ENCODE peak calls at places on chromosomes 12 and 14, in four cellular contexts. F, Z, G and O are unnamed samples.

GRCh38 chr12:116434155-116435065 is 124.8 kb upstream of the MAP1LC3B2 start:
- DNase-seq in F (peak), Z (no peak), G (peak), O (peak)

GRCh38 chr14:99230271-99231141 is 41.5 kb downstream of the BCL11B start:
- DNase-seq in F (no peak), Z (no peak), G (no peak), O (no peak)

GRCh38 chr14:52862652-52863338 is 71.4 kb upstream of the GNPNAT1 start:
- DNase-seq in F (no peak), Z (no peak), G (peak), O (peak)

GRCh38 chr12:111781085-111781658 is 14.4 kb downstream of the ALDH2 start:
- DNase-seq in F (no peak), Z (no peak), G (no peak), O (no peak)

GRCh38 chr12:122944588-122944987 is 21.7 kb downstream of the ABCB9 start:
- DNase-seq in F (peak), Z (no peak), G (no peak), O (no peak)

GRCh38 chr12:60805340-60805739 is 1209.5 kb downstream of the SLC16A7 start:
- DNase-seq in F (no peak), Z (no peak), G (no peak), O (no peak)

GRCh38 chr14:73364559-73364958 is 93.8 kb downstream of the NUMB start:
- DNase-seq in F (no peak), Z (no peak), G (no peak), O (no peak)

GRCh38 chr12:2003676-2004112 is 563 bp downstream of the DCP1B start:
- DNase-seq in F (no peak), Z (no peak), G (no peak), O (peak)

GRCh38 chr14:51044961-51045360 is 49.9 kb downstream of the TRIM9 start:
- DNase-seq in F (no peak), Z (no peak), G (no peak), O (no peak)

GRCh38 chr14:67583711-67584644 is 16.1 kb downstream of the PIGH start:
- DNase-seq in F (peak), Z (peak), G (no peak), O (peak)

GRCh38 chr12:112126000-112126431 is 656 bp downstream of the TRAFD1 start:
- DNase-seq in F (no peak), Z (no peak), G (no peak), O (no peak)

GRCh38 chr12:104215638-104216297 is at the start of gene TXNRD1:
- DNase-seq in F (peak), Z (peak), G (no peak), O (peak)

GRCh38 chr12:1046727-1047126 is 55.7 kb downstream of the ERC1 start:
- DNase-seq in F (no peak), Z (no peak), G (no peak), O (no peak)

GRCh38 chr14:26216797-26217196 is 381.0 kb downstream of the NOVA1 start:
- DNase-seq in F (no peak), Z (no peak), G (no peak), O (no peak)

GRCh38 chr12:96424601-96425000 is 24.4 kb upstream of the CDK17 start:
- DNase-seq in F (no peak), Z (no peak), G (no peak), O (no peak)

GRCh38 chr12:53999596-54000104 is 311 bp upstream of the HOXC9 start:
- DNase-seq in F (peak), Z (no peak), G (no peak), O (no peak)

GRCh38 chr14:100764716-100765115 is 38.0 kb downstream of the DLK1 start:
- DNase-seq in F (no peak), Z (no peak), G (no peak), O (no peak)

GRCh38 chr14:104970231-104971068 is 7.7 kb downstream of the AHNAK2 start:
- DNase-seq in F (peak), Z (no peak), G (peak), O (peak)

GRCh38 chr12:72836184-72836583 is 564.0 kb downstream of the TRHDE start:
- DNase-seq in F (no peak), Z (no peak), G (no peak), O (no peak)

GRCh38 chr12:93042684-93043083 is 113.6 kb upstream of the EEA1 start:
- DNase-seq in F (no peak), Z (no peak), G (no peak), O (no peak)

GRCh38 chr14:56351861-56352260 is 227.7 kb upstream of the TMEM260 start:
- DNase-seq in F (no peak), Z (no peak), G (peak), O (peak)

GRCh38 chr12:48765753-48766162 is 23.1 kb downstream of the ADCY6 start:
- DNase-seq in F (no peak), Z (no peak), G (no peak), O (peak)

GRCh38 chr14:89973234-89973823 is 17.6 kb downstream of the TDP1 start:
- DNase-seq in F (peak), Z (peak), G (peak), O (peak)

GRCh38 chr12:130651188-130651587 is 64.9 kb downstream of the RIMBP2 start:
- DNase-seq in F (no peak), Z (no peak), G (no peak), O (no peak)

GRCh38 chr12:130647814-130648213 is 68.3 kb downstream of the RIMBP2 start:
- DNase-seq in F (no peak), Z (no peak), G (no peak), O (no peak)

GRCh38 chr12:130650131-130650530 is 66.0 kb downstream of the RIMBP2 start:
- DNase-seq in F (no peak), Z (no peak), G (no peak), O (no peak)

GRCh38 chr12:130649646-130650045 is 66.5 kb downstream of the RIMBP2 start:
- DNase-seq in F (no peak), Z (no peak), G (no peak), O (no peak)

DNA sequence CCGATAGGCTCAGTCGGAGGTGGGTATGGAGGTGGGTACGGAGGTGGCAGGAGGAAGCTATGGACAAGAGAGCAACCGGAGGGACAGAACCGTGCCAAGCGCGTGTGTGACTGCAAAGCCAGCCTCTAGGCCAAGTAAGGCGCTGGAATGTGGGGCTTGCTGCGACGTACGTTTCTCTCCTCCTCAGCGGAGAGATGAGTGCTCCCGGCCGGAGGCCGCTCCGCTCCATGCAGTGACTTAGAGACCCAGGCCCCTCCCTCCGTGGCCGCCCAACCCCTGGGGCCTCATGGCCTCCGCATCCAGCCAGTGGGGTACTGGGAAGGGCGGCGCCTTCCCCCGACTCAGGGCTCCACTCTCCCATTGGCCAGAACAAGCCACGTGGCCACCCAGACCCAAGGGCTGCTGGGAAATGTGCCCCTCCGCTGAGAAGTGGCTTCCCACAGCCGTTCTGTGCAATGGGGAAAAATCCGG is 67.0 kb downstream of the RIMBP2 start:
- DNase-seq in F (no peak), Z (no peak), G (no peak), O (no peak)
- H3K27ac ChIP-seq in F (no peak), Z (no peak), G (no peak), O (no peak)

GRCh38 chr12:46364300-46364696 is 8.3 kb downstream of the SLC38A2 start:
- DNase-seq in F (no peak), Z (no peak), G (no peak), O (no peak)

GRCh38 chr12:46366771-46367170 is 5.8 kb downstream of the SLC38A2 start:
- DNase-seq in F (no peak), Z (no peak), G (no peak), O (no peak)

GRCh38 chr12:46367351-46368029 is 5.1 kb downstream of the SLC38A2 start:
- DNase-seq in F (no peak), Z (no peak), G (no peak), O (no peak)

GRCh38 chr12:46364777-46365580 is 7.6 kb downstream of the SLC38A2 start:
- DNase-seq in F (no peak), Z (no peak), G (no peak), O (peak)

DNA sequence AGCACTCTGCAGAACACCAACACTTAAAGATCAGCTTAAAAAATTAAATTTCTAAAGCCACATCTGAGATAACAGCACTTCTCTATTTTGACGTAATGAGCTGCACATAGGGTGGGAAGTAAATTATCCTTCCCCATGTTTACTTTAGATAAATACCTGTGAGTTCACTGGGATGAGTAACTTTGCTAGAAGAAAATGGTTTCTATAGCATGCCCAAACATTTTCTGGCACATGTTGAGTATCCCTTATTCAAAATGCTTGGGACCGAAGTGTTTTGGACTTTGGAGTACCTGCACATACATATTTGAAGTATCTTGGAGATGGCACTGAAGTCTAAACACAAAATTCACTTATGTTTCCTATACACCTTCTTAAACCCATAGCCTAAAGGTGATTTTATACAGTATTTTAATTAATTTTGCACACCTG is 6.6 kb downstream of the SLC38A2 start:
- DNase-seq in F (no peak), Z (no peak), G (no peak), O (no peak)
- H3K27ac ChIP-seq in F (peak), Z (no peak), G (no peak), O (peak)

GRCh38 chr12:52872644-52873384 is 24.0 kb upstream of the KRT78 start:
- DNase-seq in F (no peak), Z (no peak), G (no peak), O (no peak)

GRCh38 chr12:52873832-52874572 is 25.2 kb upstream of the KRT78 start:
- DNase-seq in F (peak), Z (no peak), G (peak), O (peak)

GRCh38 chr12:52873513-52873831 is 24.7 kb upstream of the KRT78 start:
- DNase-seq in F (no peak), Z (no peak), G (no peak), O (no peak)

GRCh38 chr12:52876371-52876770 is 27.6 kb upstream of the KRT78 start:
- DNase-seq in F (no peak), Z (no peak), G (no peak), O (no peak)

DNA sequence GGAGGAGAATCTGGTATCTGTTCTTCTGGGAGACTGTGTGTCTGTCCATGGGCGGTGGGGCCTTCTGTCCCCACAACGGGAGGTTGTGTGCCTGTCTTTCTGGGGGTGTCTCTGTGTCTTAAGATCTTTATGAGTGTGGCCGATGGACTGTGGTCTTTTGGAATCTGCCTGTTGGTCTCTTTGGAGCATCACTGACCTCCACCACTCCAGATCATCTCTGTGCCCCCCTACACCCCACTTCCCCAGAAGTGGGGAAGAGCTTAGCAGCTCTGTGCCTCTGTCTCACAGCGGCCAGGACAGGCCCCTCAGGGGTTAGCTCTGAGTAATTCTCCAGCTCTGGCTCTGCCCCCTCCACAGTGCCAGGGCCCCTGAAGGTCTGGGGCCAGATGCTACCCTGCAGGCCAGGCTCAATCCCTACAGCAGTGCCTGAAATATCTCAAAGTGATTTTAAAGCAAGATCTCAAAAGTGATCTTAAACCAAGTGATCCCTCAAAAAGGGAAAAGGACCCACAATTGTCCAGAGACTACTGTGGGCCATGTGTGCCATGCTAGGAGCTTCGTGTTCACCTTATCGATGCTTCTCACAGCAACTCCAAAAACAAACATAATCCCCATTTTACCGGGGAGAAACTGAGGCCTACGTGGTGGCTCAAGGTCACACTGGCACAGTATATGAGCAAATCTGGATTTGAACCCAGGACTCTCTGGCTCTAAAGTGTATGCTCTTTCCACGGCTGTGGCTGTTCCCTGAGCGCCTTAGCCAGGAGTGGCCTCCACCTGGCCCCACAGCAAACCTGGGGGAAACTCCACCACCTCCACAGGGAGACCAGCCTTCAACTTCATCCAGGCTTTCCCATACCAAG is 26.0 kb upstream of the KRT78 start:
- DNase-seq in F (no peak), Z (no peak), G (no peak), O (no peak)
- H3K27ac ChIP-seq in F (peak), Z (no peak), G (peak), O (peak)

GRCh38 chr12:132506730-132507538 is 17.0 kb downstream of the FBRSL1 start:
- DNase-seq in F (no peak), Z (no peak), G (peak), O (peak)

GRCh38 chr12:132508248-132508740 is 18.3 kb downstream of the FBRSL1 start:
- DNase-seq in F (no peak), Z (no peak), G (no peak), O (no peak)

GRCh38 chr12:132508860-132509732 is 19.1 kb downstream of the FBRSL1 start:
- DNase-seq in F (no peak), Z (no peak), G (no peak), O (no peak)

GRCh38 chr12:132506328-132506727 is 16.4 kb downstream of the FBRSL1 start:
- DNase-seq in F (no peak), Z (no peak), G (no peak), O (no peak)

DNA sequence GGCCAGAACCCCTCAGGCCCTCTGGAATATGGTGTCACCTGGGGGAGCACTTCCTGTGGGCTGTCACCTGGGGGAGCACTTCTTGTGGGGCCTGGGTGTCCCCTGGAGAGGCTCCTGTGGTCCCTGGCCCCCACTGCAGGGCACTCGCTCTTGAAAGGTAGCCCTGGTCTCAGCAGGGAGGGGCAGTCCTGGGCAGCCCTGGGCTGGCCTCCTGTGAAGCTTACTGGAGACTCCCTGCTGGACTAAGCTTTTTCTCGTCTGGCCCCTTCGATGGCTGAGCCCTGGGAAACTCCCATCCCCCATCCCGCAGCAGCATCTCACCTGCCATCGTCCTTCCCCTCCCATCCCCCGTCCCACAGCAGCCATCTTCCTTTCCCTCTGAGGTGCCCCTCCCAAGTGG is 17.7 kb downstream of the FBRSL1 start:
- DNase-seq in F (no peak), Z (no peak), G (no peak), O (no peak)
- H3K27ac ChIP-seq in F (no peak), Z (no peak), G (no peak), O (no peak)

DNA sequence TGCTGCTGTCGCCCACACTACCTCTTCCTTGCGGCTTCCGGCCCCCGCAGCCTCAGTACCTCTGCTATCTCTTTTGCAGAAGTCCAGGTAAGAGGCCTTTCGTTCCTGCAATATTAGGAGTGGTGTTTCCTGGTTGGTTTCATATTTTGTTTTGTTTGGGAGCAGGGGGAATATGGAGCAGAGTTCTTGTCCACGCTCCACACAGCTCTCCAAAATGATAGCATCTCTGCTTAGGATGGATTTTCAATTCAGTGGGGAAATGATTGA is 768 bp downstream of the OXA1L start:
- DNase-seq in F (no peak), Z (no peak), G (no peak), O (no peak)
- H3K27ac ChIP-seq in F (peak), Z (no peak), G (peak), O (no peak)

GRCh38 chr12:105670664-105671063 is 340.2 kb downstream of the C12orf75 start:
- DNase-seq in F (no peak), Z (no peak), G (no peak), O (no peak)

GRCh38 chr12:105672576-105672975 is 342.1 kb downstream of the C12orf75 start:
- DNase-seq in F (no peak), Z (no peak), G (no peak), O (no peak)

GRCh38 chr12:105674871-105675699 is 344.6 kb downstream of the C12orf75 start:
- DNase-seq in F (no peak), Z (no peak), G (no peak), O (no peak)

GRCh38 chr12:105672171-105672570 is 341.7 kb downstream of the C12orf75 start:
- DNase-seq in F (no peak), Z (no peak), G (no peak), O (no peak)

GRCh38 chr12:105671720-105672119 is 341.2 kb downstream of the C12orf75 start:
- DNase-seq in F (no peak), Z (no peak), G (no peak), O (no peak)
- H3K27ac ChIP-seq in F (no peak), Z (no peak), G (no peak), O (no peak)

GRCh38 chr14:24329736-24330135 is 5.1 kb downstream of the ADCY4 start:
- DNase-seq in F (no peak), Z (no peak), G (no peak), O (no peak)
- H3K27ac ChIP-seq in F (no peak), Z (no peak), G (no peak), O (no peak)

GRCh38 chr14:28577187-28577586 is 189.4 kb upstream of the FOXG1 start:
- DNase-seq in F (no peak), Z (no peak), G (no peak), O (no peak)
- H3K27ac ChIP-seq in F (no peak), Z (no peak), G (no peak), O (peak)

GRCh38 chr12:79161249-79161934 is 296.8 kb downstream of the SYT1 start:
- DNase-seq in F (no peak), Z (no peak), G (no peak), O (no peak)

GRCh38 chr12:79155703-79156102 is 291.1 kb downstream of the SYT1 start:
- DNase-seq in F (no peak), Z (no peak), G (peak), O (no peak)

GRCh38 chr12:79151956-79152355 is 287.4 kb downstream of the SYT1 start:
- DNase-seq in F (no peak), Z (no peak), G (peak), O (no peak)

GRCh38 chr12:79162948-79163347 is 298.4 kb downstream of the SYT1 start:
- DNase-seq in F (no peak), Z (no peak), G (no peak), O (no peak)

DNA sequence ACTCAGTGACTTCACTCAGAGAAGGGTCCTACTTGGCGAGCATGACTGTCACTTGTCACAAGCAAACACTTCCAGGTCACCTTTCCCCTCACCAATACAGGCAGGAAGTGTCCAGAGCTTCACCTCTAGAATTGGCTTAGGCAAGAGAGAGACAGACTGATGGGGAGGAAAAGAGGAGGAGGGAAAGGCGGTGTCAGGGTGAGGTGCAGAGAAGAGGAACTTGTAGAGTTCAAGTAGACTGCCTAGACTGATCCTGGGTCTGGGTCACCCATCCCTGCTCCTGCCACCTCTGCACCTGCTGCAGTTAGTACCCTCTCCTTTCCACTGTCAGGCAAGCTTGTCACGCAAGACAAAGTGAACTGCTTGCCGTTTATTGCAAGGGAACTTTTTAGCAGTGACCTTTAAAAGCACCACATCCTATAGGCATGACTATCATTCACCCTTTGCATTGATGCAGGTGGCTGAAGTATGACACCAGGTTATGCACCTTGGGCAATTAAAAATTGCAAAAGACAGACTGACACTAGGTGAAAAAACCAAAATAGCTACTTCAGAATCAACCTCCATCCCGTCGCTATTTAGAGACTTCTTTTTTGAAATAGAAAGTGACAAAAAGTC is 292.4 kb downstream of the SYT1 start:
- DNase-seq in F (no peak), Z (no peak), G (no peak), O (no peak)
- H3K27ac ChIP-seq in F (no peak), Z (no peak), G (no peak), O (no peak)